ENCODE peak calls at places on chromosomes 12 and 14, in eight cellular contexts. F is T-helper 1 cell; E is mesothelial cell of epicardium; R is central memory CD4-positive, alpha-beta T cell; D is immature natural killer cell; C is KG1; J is tibial nerve; Z is NT2/D1. O is an unnamed sample.

GRCh38 chr12:13179159-13180074 is 17.1 kb upstream of the EMP1 start:
- DNase-seq in F (peak), E (no peak), R (peak), D (no peak), C (no peak), J (no peak), Z (peak), O (peak)

GRCh38 chr12:1306817-1307216 is 287.6 kb downstream of the FBXL14 start:
- DNase-seq in F (no peak), E (no peak), R (no peak), D (no peak), C (no peak), J (no peak), Z (no peak), O (no peak)

GRCh38 chr12:77133566-77133965 is 68.2 kb upstream of the E2F7 start:
- DNase-seq in F (no peak), E (peak), R (no peak), D (no peak), C (no peak), J (no peak), Z (peak), O (peak)

GRCh38 chr12:111784953-111785352 is 18.2 kb downstream of the ALDH2 start:
- DNase-seq in F (no peak), E (no peak), R (no peak), D (no peak), C (no peak), J (no peak), Z (no peak), O (no peak)

GRCh38 chr14:104244221-104245011 is 106.0 kb downstream of the KIF26A start:
- DNase-seq in F (no peak), E (no peak), R (no peak), D (no peak), C (no peak), J (no peak), Z (no peak), O (no peak)

GRCh38 chr14:65361920-65362319 is 50.6 kb upstream of the FUT8 start:
- DNase-seq in F (no peak), E (no peak), R (no peak), D (no peak), C (no peak), J (no peak), Z (no peak), O (peak)

GRCh38 chr12:2403221-2403976 is 350.6 kb downstream of the CACNA1C start:
- DNase-seq in F (no peak), E (no peak), R (no peak), D (peak), C (no peak), J (no peak), Z (no peak), O (no peak)

GRCh38 chr12:13190275-13190674 is 6.3 kb upstream of the EMP1 start:
- DNase-seq in F (no peak), E (no peak), R (no peak), D (no peak), C (no peak), J (no peak), Z (no peak), O (no peak)

GRCh38 chr12:94875525-94875924 is 128.0 kb downstream of the NDUFA12 start:
- DNase-seq in F (no peak), E (no peak), R (no peak), D (no peak), C (peak), J (no peak), Z (peak), O (peak)

GRCh38 chr14:84809158-84809557 is 720.8 kb upstream of the FLRT2 start:
- DNase-seq in F (no peak), E (no peak), R (no peak), D (no peak), C (no peak), J (no peak), Z (no peak), O (no peak)

GRCh38 chr12:49661191-49661590 is 37.8 kb downstream of the PRPF40B start:
- DNase-seq in F (no peak), E (no peak), R (no peak), D (no peak), C (no peak), J (no peak), Z (no peak), O (no peak)

GRCh38 chr14:95123895-95124579 is 33.3 kb downstream of the DICER1 start:
- DNase-seq in F (no peak), E (no peak), R (no peak), D (no peak), C (no peak), J (peak), Z (no peak), O (no peak)

GRCh38 chr12:88509347-88509746 is 70.9 kb downstream of the KITLG start:
- DNase-seq in F (no peak), E (no peak), R (no peak), D (no peak), C (no peak), J (no peak), Z (no peak), O (no peak)

GRCh38 chr14:37709419-37710195 is 114.2 kb downstream of the TTC6 start:
- DNase-seq in F (no peak), E (no peak), R (no peak), D (no peak), C (peak), J (no peak), Z (peak), O (peak)

GRCh38 chr12:5210179-5210917 is 166.7 kb downstream of the KCNA5 start:
- DNase-seq in F (no peak), E (no peak), R (no peak), D (no peak), C (no peak), J (no peak), Z (no peak), O (no peak)

GRCh38 chr14:99012703-99013102 is 259.3 kb downstream of the BCL11B start:
- DNase-seq in F (no peak), E (no peak), R (no peak), D (no peak), C (no peak), J (no peak), Z (no peak), O (no peak)